ENCODE peak calls at places on chromosomes 2 and 18, in six cellular contexts. T is HCT116, W is K562, I is GM12878, X is H1, V is HepG2. E is an unnamed sample.

GRCh38 chr2:241150660-241151530 is 628 bp downstream of the PPP1R7 start:
- DNase-seq in V (no peak), T (no peak), X (no peak), I (no peak), W (no peak), E (no peak)

GRCh38 chr2:154324601-154325000 is 373.9 kb upstream of the KCNJ3 start:
- DNase-seq in X (no peak), V (no peak), I (no peak), W (no peak), T (no peak), E (no peak)

GRCh38 chr2:122734756-122735155 is 979.3 kb downstream of the TSN start:
- DNase-seq in X (peak), T (no peak), V (no peak), W (no peak), I (no peak), E (no peak)

GRCh38 chr2:101976887-101977286 is 14.9 kb upstream of the IL1R2 start:
- DNase-seq in V (no peak), X (no peak), I (peak), T (no peak), W (no peak), E (no peak)

GRCh38 chr2:63590621-63591408 is 2.1 kb downstream of the MDH1 start:
- DNase-seq in V (peak), I (peak), X (no peak), W (peak), T (no peak), E (no peak)

GRCh38 chr2:29011650-29012060 is 30.6 kb downstream of the TOGARAM2 start:
- DNase-seq in I (no peak), W (no peak), X (no peak), T (no peak), V (no peak), E (no peak)

GRCh38 chr2:238863749-238864206 is 15.9 kb downstream of the TWIST2 start:
- DNase-seq in I (no peak), X (no peak), W (no peak), V (no peak), T (no peak), E (no peak)

GRCh38 chr2:207828361-207829057 is 58.8 kb upstream of the FZD5 start:
- DNase-seq in T (no peak), V (peak), W (no peak), X (no peak), I (no peak), E (peak)

GRCh38 chr2:205586626-205587025 is 95.7 kb upstream of the NRP2 start:
- DNase-seq in W (no peak), V (no peak), T (no peak), X (no peak), I (no peak), E (no peak)

GRCh38 chr2:234512884-234513669 is 16.2 kb upstream of the ARL4C start:
- DNase-seq in I (no peak), T (no peak), W (peak), X (no peak), V (no peak), E (peak)

GRCh38 chr2:58283931-58284330 is 42.8 kb upstream of the FANCL start:
- DNase-seq in V (no peak), I (no peak), T (no peak), X (no peak), W (no peak), E (no peak)

GRCh38 chr2:118882693-118883336 is 35.4 kb upstream of the EN1 start:
- DNase-seq in I (no peak), T (peak), X (no peak), V (peak), W (peak), E (peak)

GRCh38 chr2:210681481-210681880 is 125.1 kb downstream of the CPS1 start:
- DNase-seq in V (no peak), X (no peak), T (no peak), I (no peak), W (no peak), E (no peak)

GRCh38 chr2:128493880-128494279 is 175.2 kb upstream of the HS6ST1 start:
- DNase-seq in X (no peak), T (no peak), I (no peak), V (no peak), W (no peak), E (no peak)

GRCh38 chr2:102060047-102060446 is 68.3 kb downstream of the IL1R2 start:
- DNase-seq in V (no peak), W (no peak), T (no peak), I (no peak), X (no peak), E (no peak)

GRCh38 chr2:16656784-16657391 is 8.7 kb downstream of the CYRIA start:
- DNase-seq in I (peak), W (no peak), X (no peak), V (no peak), T (no peak), E (no peak)

GRCh38 chr2:46364797-46365457 is 67.7 kb downstream of the EPAS1 start:
- DNase-seq in I (no peak), T (peak), X (no peak), W (peak), V (peak), E (peak)

GRCh38 chr2:166057363-166058169 is 70.3 kb downstream of the SCN1A start:
- DNase-seq in W (peak), V (peak), T (no peak), X (no peak), I (no peak), E (peak)

GRCh38 chr2:128492966-128493811 is 174.5 kb upstream of the HS6ST1 start:
- DNase-seq in T (no peak), X (no peak), I (no peak), W (peak), V (no peak), E (no peak)

GRCh38 chr2:189829092-189829843 is 45.0 kb downstream of the PMS1 start:
- DNase-seq in T (no peak), W (no peak), I (no peak), V (no peak), X (no peak), E (no peak)

GRCh38 chr2:233643128-233643527 is 6.9 kb downstream of the UGT1A10 start:
- DNase-seq in I (no peak), T (peak), V (peak), W (no peak), X (peak), E (peak)

GRCh38 chr18:11752116-11752911 is 63.2 kb downstream of the GNAL start:
- DNase-seq in I (no peak), V (no peak), X (no peak), W (peak), T (no peak), E (no peak)

GRCh38 chr2:88170472-88170892 is 336 bp downstream of the THNSL2 start:
- DNase-seq in T (no peak), X (no peak), W (no peak), V (no peak), I (no peak), E (no peak)

GRCh38 chr18:24910217-24910616 is 441.7 kb downstream of the ZNF521 start:
- DNase-seq in T (no peak), I (no peak), V (no peak), W (no peak), X (no peak), E (no peak)

GRCh38 chr18:34978533-34978893 is 62.7 kb upstream of the MAPRE2 start:
- DNase-seq in T (no peak), V (no peak), I (no peak), W (no peak), X (no peak), E (no peak)

GRCh38 chr18:3857544-3857943 is 407.6 kb downstream of the TGIF1 start:
- DNase-seq in I (no peak), V (no peak), W (no peak), T (no peak), X (no peak), E (no peak)

GRCh38 chr2:88090446-88091283 is 23.0 kb downstream of the SMYD1 start:
- DNase-seq in X (no peak), V (no peak), W (no peak), I (no peak), T (no peak), E (peak)

DNA sequence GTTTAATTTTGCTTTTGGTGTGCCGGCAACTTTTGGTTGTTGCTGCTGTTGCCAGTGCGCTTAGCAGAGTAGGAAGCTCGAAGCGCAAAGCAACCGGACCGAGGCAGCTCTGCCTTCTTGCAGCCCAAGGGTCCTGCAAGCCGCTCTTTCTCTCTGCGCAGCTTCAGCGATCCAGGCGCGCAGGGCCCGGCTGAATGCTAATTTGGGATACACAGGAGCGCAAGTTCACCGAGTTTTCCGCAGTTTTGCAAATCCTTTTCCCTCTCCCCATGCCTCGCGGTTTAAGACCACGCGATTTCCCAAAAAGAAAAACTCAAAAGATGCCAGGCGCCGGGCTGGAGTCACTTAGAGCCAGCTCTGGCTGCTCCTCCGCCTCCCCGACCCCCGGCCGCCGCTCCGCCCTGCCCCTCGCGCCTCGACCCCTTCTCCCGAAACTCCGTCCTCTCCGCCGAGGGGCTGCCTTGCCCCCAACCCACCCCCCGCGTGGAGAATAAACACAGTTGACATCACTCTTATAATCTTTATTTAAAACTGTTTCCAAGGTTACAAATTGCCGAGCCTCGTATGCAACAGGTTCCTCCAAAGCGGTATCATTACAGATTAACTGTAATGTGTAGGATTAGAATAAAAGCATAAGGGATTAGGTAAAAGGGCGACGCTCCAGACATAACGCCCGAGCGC is 13.4 kb upstream of the SIX3 start:
- DNase-seq in X (no peak), V (no peak), W (no peak), I (no peak), T (no peak), E (no peak)
- TF ChIP-seq EZH2 in X (no peak), V (no peak), W (no peak), I (peak), T (no peak), E (no peak)

DNA sequence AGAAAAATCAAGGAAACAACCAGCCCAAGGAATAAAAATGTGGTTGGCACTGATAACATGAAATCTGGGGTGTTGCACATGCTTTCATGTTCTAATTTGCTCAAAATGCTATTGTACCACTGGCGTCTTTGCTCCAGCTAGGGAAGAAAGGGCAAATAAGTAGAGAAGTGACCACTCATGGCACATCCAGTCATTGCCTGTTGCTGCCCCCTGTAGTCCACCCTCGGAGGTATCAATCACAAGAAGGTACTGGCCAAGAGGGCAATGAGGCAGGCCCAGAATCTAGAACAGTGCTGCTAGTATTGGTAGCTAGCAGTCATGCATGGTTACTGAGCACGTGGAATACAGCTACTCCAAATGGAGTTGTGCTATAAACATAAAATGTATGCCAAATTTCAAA is 213.4 kb downstream of the CDCA7 start:
- DNase-seq in W (peak), I (no peak), V (peak), X (peak), T (peak), E (no peak)
- TF ChIP-seq CTCF in W (peak), I (peak), V (peak), X (peak), T (peak), E (peak)

GRCh38 chr2:96907405-96908041 is 37.6 kb upstream of the SEMA4C start:
- DNase-seq in V (no peak), X (no peak), W (no peak), I (no peak), T (no peak), E (peak)
- TF ChIP-seq MAX in V (no peak), X (no peak), W (no peak), I (no peak), T (no peak), E (no peak)

DNA sequence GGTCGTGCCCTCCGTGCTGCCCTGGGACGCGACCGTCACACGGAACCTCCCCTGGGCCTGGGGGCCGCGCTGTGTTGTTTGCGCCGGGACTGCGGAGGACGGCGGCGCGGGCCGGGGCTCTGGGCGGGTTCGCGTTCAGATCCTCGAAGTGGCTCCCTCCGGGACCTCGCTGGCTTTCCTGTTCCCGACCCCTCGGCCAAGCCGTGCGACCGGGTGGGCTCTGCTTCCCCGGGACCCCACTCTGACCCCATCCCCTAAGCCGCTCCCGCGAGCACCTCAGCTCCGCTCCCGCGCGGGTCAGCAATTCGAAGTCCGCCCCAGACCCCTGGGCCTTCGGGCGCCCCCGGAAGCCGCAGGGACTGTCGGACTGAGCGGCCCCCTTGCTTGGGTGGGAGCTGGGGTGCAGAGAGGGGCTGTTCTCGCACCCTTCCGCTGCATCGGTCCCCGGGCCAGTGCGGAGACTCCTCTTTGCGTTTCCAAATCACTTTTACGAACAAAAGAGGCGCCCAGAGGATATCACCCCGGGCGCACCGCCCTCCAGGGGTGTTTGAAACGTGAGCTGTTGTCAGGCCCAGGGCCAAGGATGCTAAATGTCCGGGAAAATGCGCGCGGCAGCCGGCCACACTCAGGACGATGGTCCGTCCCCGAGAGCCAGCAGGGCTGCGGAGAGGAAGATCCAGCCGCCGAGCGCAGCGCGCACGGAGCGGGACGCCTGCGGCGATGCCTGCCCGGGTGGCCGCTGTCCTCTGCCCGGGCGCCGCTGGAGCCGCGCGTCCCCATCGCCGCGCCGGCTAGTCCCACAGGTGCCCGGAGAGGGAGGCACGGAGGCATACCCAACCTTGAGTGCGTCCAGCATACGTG is 73.5 kb downstream of the ZCCHC2 start:
- DNase-seq in T (no peak), I (no peak), X (no peak), W (no peak), V (no peak), E (no peak)
- TF ChIP-seq EZH2 in T (no peak), I (no peak), X (peak), W (no peak), V (peak), E (peak)

DNA sequence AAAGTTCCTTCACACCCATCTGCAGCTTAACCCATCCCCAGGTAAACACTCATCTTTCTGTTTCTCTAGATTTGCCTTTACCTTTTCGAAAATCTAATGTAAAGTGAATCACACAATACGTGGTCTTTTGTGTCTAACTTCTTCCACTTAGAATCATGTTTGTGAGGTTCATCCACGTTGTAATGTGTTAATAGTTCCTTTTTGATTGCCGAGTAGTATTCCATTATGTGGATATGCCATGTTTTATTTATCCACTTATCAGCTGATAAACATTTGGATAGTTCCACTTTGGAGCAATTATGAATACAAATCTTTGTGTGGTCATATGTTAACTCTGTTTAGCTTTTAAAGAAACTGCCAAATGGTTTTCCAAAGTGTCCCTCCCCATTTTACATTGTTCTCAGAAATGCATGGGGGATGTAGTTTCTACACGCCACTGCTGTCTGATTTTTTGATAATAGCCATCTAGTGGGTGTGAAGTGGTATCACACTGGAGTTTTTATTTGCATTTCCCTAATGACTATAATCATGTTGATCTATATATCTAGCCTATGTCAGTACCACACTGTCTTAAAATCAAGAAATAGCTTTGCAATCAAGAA is 22.3 kb downstream of the PECR start:
- DNase-seq in X (no peak), W (peak), I (no peak), T (no peak), V (no peak), E (no peak)
- TF ChIP-seq CTCF in X (no peak), W (no peak), I (peak), T (peak), V (no peak), E (peak)